ENCODE peak calls at places on chromosomes 13 and 19, in five cellular contexts. C is esophagus squamous epithelium, E is tibial artery, H is fibroblast of lung, D is stomach. F is an unnamed sample.

GRCh38 chr13:80180745-80181144 is 160.2 kb downstream of the SPRY2 start:
- DNase-seq in D (no peak), C (no peak), E (no peak), H (no peak), F (no peak)

GRCh38 chr19:48393559-48394330 is at the start of gene GRIN2D:
- DNase-seq in H (peak), C (no peak), E (no peak), D (no peak), F (no peak)

GRCh38 chr13:97460004-97460756 is 26.2 kb downstream of the RAP2A start:
- DNase-seq in H (peak), D (no peak), E (no peak), C (no peak), F (no peak)

GRCh38 chr19:47210689-47211316 is 20.2 kb downstream of the BBC3 start:
- DNase-seq in D (peak), H (peak), E (peak), C (no peak), F (peak)

GRCh38 chr13:44313674-44314073 is 60.0 kb upstream of the SERP2 start:
- DNase-seq in E (no peak), C (no peak), D (no peak), H (peak), F (no peak)

GRCh38 chr19:28727835-28728159 is 485.2 kb downstream of the UQCRFS1 start:
- DNase-seq in D (no peak), C (no peak), H (no peak), E (no peak), F (no peak)

GRCh38 chr13:74017301-74018092 is 116.7 kb downstream of the KLF12 start:
- DNase-seq in E (no peak), H (no peak), C (no peak), D (no peak), F (no peak)

GRCh38 chr13:19618925-19619324 is 14.5 kb upstream of the MPHOSPH8 start:
- DNase-seq in D (no peak), H (peak), E (no peak), C (no peak), F (no peak)

GRCh38 chr13:51444922-51445321 is 7.9 kb downstream of the INTS6 start:
- DNase-seq in E (no peak), H (peak), C (no peak), D (no peak), F (no peak)

GRCh38 chr13:103067751-103068563 is 1.7 kb upstream of the SLC10A2 start:
- DNase-seq in E (no peak), C (no peak), D (no peak), H (no peak), F (no peak)

GRCh38 chr19:12126707-12127106 is 13.4 kb downstream of the ZNF20 start:
- DNase-seq in C (no peak), E (no peak), D (no peak), H (no peak), F (no peak)

GRCh38 chr13:101567841-101568240 is 115.4 kb downstream of the ITGBL1 start:
- DNase-seq in C (no peak), D (no peak), E (no peak), H (peak), F (no peak)

GRCh38 chr19:43429395-43429794 is 14.7 kb downstream of the TEX101 start:
- DNase-seq in E (no peak), D (no peak), C (no peak), H (no peak), F (no peak)

GRCh38 chr19:43433689-43434088 is 19.0 kb downstream of the TEX101 start:
- DNase-seq in H (no peak), E (no peak), D (no peak), C (no peak), F (no peak)

GRCh38 chr19:43430976-43431375 is 16.3 kb downstream of the TEX101 start:
- DNase-seq in D (no peak), C (no peak), E (no peak), H (no peak), F (no peak)

GRCh38 chr19:43432866-43433673 is 18.4 kb downstream of the TEX101 start:
- DNase-seq in H (peak), C (no peak), E (no peak), D (peak), F (peak)

DNA sequence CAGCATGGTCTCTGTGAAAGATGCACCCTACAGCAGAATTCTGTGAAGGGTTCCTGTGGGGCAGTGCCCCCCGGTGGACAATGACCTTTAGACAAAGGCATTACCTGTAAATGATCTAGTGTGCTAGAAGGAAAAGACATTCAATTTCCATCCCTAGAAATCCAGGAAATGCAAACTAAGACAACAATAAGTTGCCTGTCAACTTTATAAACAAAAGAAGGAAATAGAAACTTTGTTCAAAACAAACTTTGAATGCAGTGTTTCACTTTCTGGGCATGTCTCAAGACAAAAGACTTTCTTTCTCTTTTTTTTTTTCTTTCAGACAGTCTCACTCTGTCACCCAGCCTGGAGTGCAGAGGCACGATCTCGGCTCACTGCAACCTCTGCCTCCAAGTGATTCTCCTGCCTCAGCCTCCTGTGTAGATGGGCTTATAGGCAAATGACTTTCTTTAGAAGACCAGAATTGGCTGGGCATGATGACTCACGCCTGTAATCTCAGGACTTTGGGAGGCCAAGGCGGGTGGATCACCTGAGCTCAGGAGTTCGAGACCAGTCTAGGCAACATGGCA is 15.5 kb downstream of the TEX101 start:
- DNase-seq in C (no peak), H (peak), E (no peak), D (no peak), F (no peak)
- TF ChIP-seq CTCF in C (no peak), H (no peak), E (no peak), D (no peak), F (no peak)

DNA sequence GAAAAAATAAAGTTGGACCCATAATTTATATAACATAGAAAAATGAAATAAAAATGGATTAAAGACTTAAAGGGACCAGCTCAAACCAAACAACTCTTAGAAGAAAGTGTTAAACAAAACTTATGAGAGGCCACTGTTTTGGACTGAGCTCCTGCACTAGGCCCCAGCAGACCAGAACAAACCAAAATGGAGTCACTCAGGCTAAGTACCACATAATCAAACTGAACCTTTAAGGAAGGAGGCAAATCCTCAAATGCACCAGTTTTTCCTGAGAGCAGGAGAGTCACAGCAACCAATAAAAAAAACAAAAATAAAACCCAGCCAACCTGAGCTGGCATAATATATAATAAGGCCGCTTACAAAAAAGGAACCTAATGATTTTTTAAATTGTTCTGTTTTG is 10.3 kb upstream of the OR10H1 start:
- DNase-seq in D (no peak), E (no peak), C (no peak), H (no peak), F (no peak)
- TF ChIP-seq CTCF in D (no peak), E (no peak), C (no peak), H (no peak), F (no peak)

GRCh38 chr19:49489601-49490167 is 2.3 kb downstream of the RPL13A start:
- DNase-seq in D (no peak), H (no peak), E (no peak), C (no peak), F (no peak)
- TF ChIP-seq CTCF in D (no peak), H (no peak), E (no peak), C (no peak), F (no peak)

GRCh38 chr19:55369651-55370304 is 485 bp downstream of the IL11 start:
- DNase-seq in E (no peak), D (no peak), H (peak), C (no peak), F (no peak)
- TF ChIP-seq CTCF in E (no peak), D (no peak), H (no peak), C (no peak), F (no peak)

GRCh38 chr13:34939771-34940170 is 2.3 kb upstream of the NBEA start:
- DNase-seq in D (no peak), E (no peak), H (no peak), C (no peak), F (no peak)

GRCh38 chr13:34941436-34941834 is 635 bp upstream of the NBEA start:
- DNase-seq in E (no peak), D (no peak), H (no peak), C (no peak), F (no peak)

GRCh38 chr13:34941835-34942731 is at the start of gene NBEA:
- DNase-seq in D (peak), C (peak), H (peak), E (peak), F (peak)

GRCh38 chr13:34943675-34944634 is 1.9 kb downstream of the NBEA start:
- DNase-seq in C (no peak), E (no peak), H (no peak), D (no peak), F (no peak)

GRCh38 chr13:34942732-34943674 is 933 bp downstream of the NBEA start:
- DNase-seq in C (no peak), E (peak), D (peak), H (no peak), F (no peak)
- TF ChIP-seq CTCF in C (no peak), E (no peak), D (no peak), H (no peak), F (no peak)

DNA sequence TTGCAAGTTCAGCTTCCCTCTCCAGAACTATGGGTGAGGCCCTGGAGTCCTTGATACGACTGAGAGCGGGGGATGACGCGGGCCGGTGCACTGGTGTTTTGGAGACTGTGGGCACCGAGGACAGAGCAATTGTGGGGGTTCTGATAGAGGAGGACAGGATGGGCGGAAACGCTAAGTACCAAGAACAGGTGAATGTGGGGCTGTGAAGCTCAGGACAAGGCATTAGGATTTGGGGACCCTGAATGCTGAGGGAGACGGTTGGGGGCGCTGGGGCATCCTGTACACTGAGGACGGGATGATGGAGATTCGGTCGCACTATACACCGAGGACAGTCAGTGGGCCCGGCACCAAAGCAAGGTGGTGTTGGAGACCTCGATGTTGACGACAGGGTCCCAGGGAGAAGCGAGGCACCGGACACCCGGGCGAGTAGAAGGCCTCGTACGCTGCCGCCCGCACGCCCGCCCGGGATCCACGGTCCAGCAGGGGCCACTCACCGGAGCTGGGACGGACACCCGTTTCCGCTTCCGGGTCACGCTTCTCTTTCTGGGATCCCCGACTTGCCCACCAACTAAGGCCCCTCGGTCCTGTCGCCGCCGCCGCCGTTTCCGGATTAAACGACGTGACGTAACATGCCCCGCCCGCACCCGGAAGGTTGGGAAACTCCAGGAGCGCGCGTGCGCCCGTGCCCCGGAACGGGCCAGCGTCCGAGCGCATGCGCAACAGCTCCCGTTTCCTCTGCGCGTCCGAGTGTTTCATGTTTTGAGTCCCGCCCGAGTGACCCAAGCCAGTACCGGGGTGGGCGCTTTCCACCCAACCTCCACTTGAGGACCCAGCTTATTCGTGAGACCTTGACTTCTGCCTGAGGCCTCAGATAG is at the start of gene CHMP2A:
- DNase-seq in D (peak), H (peak), C (no peak), E (peak), F (peak)
- TF ChIP-seq CTCF in D (no peak), H (no peak), C (no peak), E (no peak), F (no peak)

GRCh38 chr13:72217142-72217541 is 350.1 kb upstream of the DACH1 start:
- DNase-seq in C (no peak), E (no peak), H (no peak), D (no peak), F (no peak)

GRCh38 chr13:72218966-72219365 is 352.0 kb upstream of the DACH1 start:
- DNase-seq in E (no peak), D (no peak), C (no peak), H (no peak), F (no peak)

DNA sequence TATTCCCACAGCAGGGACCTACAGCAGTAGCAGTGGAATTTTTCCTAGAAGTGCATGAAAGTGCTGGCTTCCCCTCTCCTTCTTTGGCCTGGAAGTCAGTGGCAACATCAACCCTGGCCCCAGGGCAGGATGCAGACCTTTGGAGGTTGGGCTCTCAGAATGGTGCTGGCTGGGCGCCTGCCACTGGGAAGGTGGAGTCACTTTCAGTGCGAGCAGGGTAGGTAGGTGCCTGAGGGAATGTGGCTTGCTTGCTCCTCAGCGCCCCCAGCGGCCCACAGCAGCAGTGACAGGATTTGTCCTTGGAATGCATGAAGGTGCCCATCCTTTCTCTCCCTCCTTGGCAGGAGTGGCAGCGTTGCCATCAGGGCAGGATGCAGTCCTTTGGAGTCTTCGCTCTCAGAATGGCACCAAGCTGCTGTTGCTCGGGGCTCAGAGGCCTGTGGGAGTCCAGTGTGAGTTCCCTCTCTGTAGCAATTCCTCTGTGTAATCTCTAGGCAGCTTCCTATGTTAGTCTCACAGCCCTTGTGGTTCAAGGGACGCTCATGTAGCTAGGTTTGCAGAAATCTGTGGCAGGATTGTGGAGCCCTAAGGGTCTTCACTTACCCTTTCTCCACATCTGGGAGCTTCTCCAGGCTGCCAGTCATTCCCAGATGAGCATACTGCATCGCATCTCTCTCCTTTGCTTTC is 354.4 kb upstream of the DACH1 start:
- DNase-seq in D (no peak), C (no peak), E (no peak), H (no peak), F (no peak)
- TF ChIP-seq CTCF in D (no peak), C (peak), E (no peak), H (peak), F (no peak)

GRCh38 chr13:92984151-92984550 is 242.5 kb upstream of the GPC6 start:
- DNase-seq in H (no peak), C (no peak), E (no peak), D (no peak), F (no peak)
- TF ChIP-seq CTCF in H (no peak), C (no peak), E (no peak), D (no peak), F (no peak)

DNA sequence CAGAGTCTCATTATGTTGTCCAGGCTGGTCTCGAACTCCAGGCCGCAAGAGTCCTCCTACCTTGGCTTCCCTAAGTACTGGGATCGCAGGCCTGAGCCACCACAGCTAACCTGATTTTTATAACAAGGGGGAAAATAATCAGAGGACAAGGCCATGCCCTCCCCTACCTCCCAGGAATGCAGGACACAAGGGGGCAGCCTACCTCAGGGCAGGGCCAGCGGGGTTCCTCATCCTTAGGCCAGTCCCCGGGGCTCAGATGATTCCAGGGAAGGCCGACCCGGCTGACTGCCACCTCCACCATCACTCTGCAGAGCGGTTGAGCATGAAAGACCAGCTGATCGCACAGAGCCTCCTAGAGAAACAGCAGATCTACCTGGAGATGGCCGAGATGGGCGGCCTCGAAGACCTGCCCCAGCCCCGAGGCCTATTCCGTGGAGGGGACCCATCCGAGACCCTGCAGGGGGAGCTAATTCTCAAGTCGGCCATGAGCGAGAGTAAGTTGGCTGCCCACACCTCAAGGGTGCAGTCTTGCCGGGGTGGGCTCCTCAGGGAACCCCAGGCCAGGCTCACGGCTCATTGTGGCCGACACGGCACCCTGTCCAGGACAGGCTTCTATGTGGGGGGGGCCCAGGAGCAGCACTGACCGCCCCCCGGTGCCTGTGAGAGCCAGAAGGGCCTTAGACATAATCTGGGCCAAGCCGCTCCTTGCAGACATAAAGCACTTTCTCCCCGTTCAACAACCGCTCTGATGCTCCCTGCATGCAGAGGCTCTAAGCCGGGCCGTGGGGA is 26.8 kb downstream of the PEX11G start:
- DNase-seq in C (no peak), H (no peak), E (no peak), D (no peak), F (no peak)
- TF ChIP-seq CTCF in C (no peak), H (no peak), E (no peak), D (no peak), F (no peak)

GRCh38 chr19:54462713-54463530 is 656 bp downstream of the LENG9 start:
- DNase-seq in E (peak), C (no peak), H (peak), D (peak), F (no peak)
- TF ChIP-seq CTCF in E (no peak), C (no peak), H (peak), D (no peak), F (no peak)

F was measured in omental fat pad.